ENCODE peak calls at places on chromosomes 4 and X, in five cellular contexts. One of them, this sample, is unnamed.

GRCh38 chr4:184287697-184288255 is 70.1 kb upstream of the ENPP6 start:
- DNase-seq in RWPE1: peak; percentile 17
- DNase-seq in fibroblast of villous mesenchyme: peak; percentile 82
- DNase-seq in stimulated activated CD8-positive, alpha-beta memory T cell treated with anti-CD3 and anti-CD28 coated beads, Interleukin-4, amount 100 ng/mL, for 24 hours: no peak
- DNase-seq in H7: no peak
- DNase-seq in this sample: no peak

GRCh38 chrX:124212622-124213021 is 119.8 kb upstream of the TEX13D start:
- DNase-seq in RWPE1: no peak
- DNase-seq in fibroblast of villous mesenchyme: no peak
- DNase-seq in stimulated activated CD8-positive, alpha-beta memory T cell treated with anti-CD3 and anti-CD28 coated beads, Interleukin-4, amount 100 ng/mL, for 24 hours: no peak
- DNase-seq in H7: no peak
- DNase-seq in this sample: no peak

GRCh38 chr4:80471701-80472100 is 136.2 kb downstream of the CFAP299 start:
- DNase-seq in RWPE1: peak; percentile 29
- DNase-seq in fibroblast of villous mesenchyme: no peak
- DNase-seq in stimulated activated CD8-positive, alpha-beta memory T cell treated with anti-CD3 and anti-CD28 coated beads, Interleukin-4, amount 100 ng/mL, for 24 hours: no peak
- DNase-seq in H7: peak; percentile 22
- DNase-seq in this sample: no peak

GRCh38 chr4:55348436-55348835 is 2.4 kb downstream of the SRD5A3 start:
- DNase-seq in RWPE1: no peak
- DNase-seq in fibroblast of villous mesenchyme: peak; percentile 69
- DNase-seq in stimulated activated CD8-positive, alpha-beta memory T cell treated with anti-CD3 and anti-CD28 coated beads, Interleukin-4, amount 100 ng/mL, for 24 hours: no peak
- DNase-seq in H7: no peak
- DNase-seq in this sample: no peak

GRCh38 chrX:1421433-1422134 is 29.7 kb upstream of the SLC25A6 start:
- DNase-seq in RWPE1: no peak
- DNase-seq in fibroblast of villous mesenchyme: no peak
- DNase-seq in stimulated activated CD8-positive, alpha-beta memory T cell treated with anti-CD3 and anti-CD28 coated beads, Interleukin-4, amount 100 ng/mL, for 24 hours: no peak
- DNase-seq in H7: no peak
- DNase-seq in this sample: no peak

GRCh38 chr4:157804169-157804543 is 368.7 kb downstream of the GASK1B start:
- DNase-seq in RWPE1: no peak
- DNase-seq in fibroblast of villous mesenchyme: no peak
- DNase-seq in stimulated activated CD8-positive, alpha-beta memory T cell treated with anti-CD3 and anti-CD28 coated beads, Interleukin-4, amount 100 ng/mL, for 24 hours: no peak
- DNase-seq in H7: no peak
- DNase-seq in this sample: no peak

GRCh38 chr4:8117278-8117682 is 41.3 kb downstream of the ABLIM2 start:
- DNase-seq in RWPE1: peak; percentile 59
- DNase-seq in fibroblast of villous mesenchyme: peak; percentile 21
- DNase-seq in stimulated activated CD8-positive, alpha-beta memory T cell treated with anti-CD3 and anti-CD28 coated beads, Interleukin-4, amount 100 ng/mL, for 24 hours: peak; percentile 5
- DNase-seq in H7: peak; percentile 90
- DNase-seq in this sample: peak; percentile 5

GRCh38 chr4:16196482-16197393 is 29.5 kb downstream of the TAPT1 start:
- DNase-seq in RWPE1: peak; percentile 30
- DNase-seq in fibroblast of villous mesenchyme: peak; percentile 77
- DNase-seq in stimulated activated CD8-positive, alpha-beta memory T cell treated with anti-CD3 and anti-CD28 coated beads, Interleukin-4, amount 100 ng/mL, for 24 hours: no peak
- DNase-seq in H7: peak; percentile 38
- DNase-seq in this sample: no peak

GRCh38 chrX:150410513-150410912 is 47.4 kb downstream of the MAMLD1 start:
- DNase-seq in RWPE1: no peak
- DNase-seq in fibroblast of villous mesenchyme: no peak
- DNase-seq in stimulated activated CD8-positive, alpha-beta memory T cell treated with anti-CD3 and anti-CD28 coated beads, Interleukin-4, amount 100 ng/mL, for 24 hours: no peak
- DNase-seq in H7: no peak
- DNase-seq in this sample: peak; percentile 28

GRCh38 chr4:85761803-85762202 is 286.9 kb downstream of the ARHGAP24 start:
- DNase-seq in RWPE1: no peak
- DNase-seq in fibroblast of villous mesenchyme: peak; percentile 87
- DNase-seq in stimulated activated CD8-positive, alpha-beta memory T cell treated with anti-CD3 and anti-CD28 coated beads, Interleukin-4, amount 100 ng/mL, for 24 hours: no peak
- DNase-seq in H7: no peak
- DNase-seq in this sample: no peak

GRCh38 chr4:47720787-47721186 is 117.1 kb downstream of the CORIN start:
- DNase-seq in RWPE1: no peak
- DNase-seq in fibroblast of villous mesenchyme: no peak
- DNase-seq in stimulated activated CD8-positive, alpha-beta memory T cell treated with anti-CD3 and anti-CD28 coated beads, Interleukin-4, amount 100 ng/mL, for 24 hours: no peak
- DNase-seq in H7: no peak
- DNase-seq in this sample: no peak

GRCh38 chr4:47032405-47033106 is 1.2 kb downstream of the GABRB1 start:
- DNase-seq in RWPE1: peak; percentile 26
- DNase-seq in fibroblast of villous mesenchyme: peak; percentile 28
- DNase-seq in stimulated activated CD8-positive, alpha-beta memory T cell treated with anti-CD3 and anti-CD28 coated beads, Interleukin-4, amount 100 ng/mL, for 24 hours: peak; percentile 45
- DNase-seq in H7: peak; percentile 77
- DNase-seq in this sample: peak; percentile 27

GRCh38 chrX:119778829-119779228 is 12.6 kb downstream of the RPL39 start:
- DNase-seq in RWPE1: no peak
- DNase-seq in fibroblast of villous mesenchyme: no peak
- DNase-seq in stimulated activated CD8-positive, alpha-beta memory T cell treated with anti-CD3 and anti-CD28 coated beads, Interleukin-4, amount 100 ng/mL, for 24 hours: no peak
- DNase-seq in H7: no peak
- DNase-seq in this sample: no peak

GRCh38 chrX:136405126-136405525 is 82.6 kb upstream of the BRS3 start:
- DNase-seq in RWPE1: no peak
- DNase-seq in fibroblast of villous mesenchyme: no peak
- DNase-seq in stimulated activated CD8-positive, alpha-beta memory T cell treated with anti-CD3 and anti-CD28 coated beads, Interleukin-4, amount 100 ng/mL, for 24 hours: no peak
- DNase-seq in H7: no peak
- DNase-seq in this sample: no peak

GRCh38 chr4:5710962-5711478 is at the start of gene EVC:
- DNase-seq in RWPE1: peak; percentile 70
- DNase-seq in fibroblast of villous mesenchyme: peak; percentile 76
- DNase-seq in stimulated activated CD8-positive, alpha-beta memory T cell treated with anti-CD3 and anti-CD28 coated beads, Interleukin-4, amount 100 ng/mL, for 24 hours: no peak
- DNase-seq in H7: peak; percentile 92
- DNase-seq in this sample: no peak